ENCODE peak calls at places on chromosomes 13 and 19, in five cellular contexts. N, H, X, W and P are unnamed samples.

GRCh38 chr13:26967119-26968038 is 204.2 kb downstream of the USP12 start:
- DNase-seq in N (no peak), H (no peak), X (peak), W (no peak), P (no peak)

GRCh38 chr19:13843104-13843921 is 33.6 kb upstream of the NANOS3 start:
- DNase-seq in N (peak), H (no peak), X (peak), W (no peak), P (no peak)

GRCh38 chr19:2426661-2427322 is 594 bp downstream of the TIMM13 start:
- DNase-seq in N (peak), H (peak), X (peak), W (no peak), P (peak)

GRCh38 chr13:97359181-97360057 is 74.5 kb upstream of the RAP2A start:
- DNase-seq in N (peak), H (peak), X (peak), W (no peak), P (peak)

GRCh38 chr19:16938211-16938610 is 49.4 kb downstream of the F2RL3 start:
- DNase-seq in N (no peak), H (no peak), X (no peak), W (no peak), P (no peak)

GRCh38 chr13:28590450-28590849 is 68.5 kb upstream of the POMP start:
- DNase-seq in N (no peak), H (no peak), X (no peak), W (no peak), P (no peak)

GRCh38 chr19:9018163-9018875 is 8.1 kb upstream of the MUC16 start:
- DNase-seq in N (no peak), H (no peak), X (no peak), W (no peak), P (no peak)

GRCh38 chr13:53064721-53065120 is 36.1 kb downstream of the OLFM4 start:
- DNase-seq in N (no peak), H (no peak), X (peak), W (no peak), P (no peak)

GRCh38 chr13:20136781-20137703 is 23.8 kb downstream of the GJA3 start:
- DNase-seq in N (peak), H (peak), X (peak), W (peak), P (peak)

DNA sequence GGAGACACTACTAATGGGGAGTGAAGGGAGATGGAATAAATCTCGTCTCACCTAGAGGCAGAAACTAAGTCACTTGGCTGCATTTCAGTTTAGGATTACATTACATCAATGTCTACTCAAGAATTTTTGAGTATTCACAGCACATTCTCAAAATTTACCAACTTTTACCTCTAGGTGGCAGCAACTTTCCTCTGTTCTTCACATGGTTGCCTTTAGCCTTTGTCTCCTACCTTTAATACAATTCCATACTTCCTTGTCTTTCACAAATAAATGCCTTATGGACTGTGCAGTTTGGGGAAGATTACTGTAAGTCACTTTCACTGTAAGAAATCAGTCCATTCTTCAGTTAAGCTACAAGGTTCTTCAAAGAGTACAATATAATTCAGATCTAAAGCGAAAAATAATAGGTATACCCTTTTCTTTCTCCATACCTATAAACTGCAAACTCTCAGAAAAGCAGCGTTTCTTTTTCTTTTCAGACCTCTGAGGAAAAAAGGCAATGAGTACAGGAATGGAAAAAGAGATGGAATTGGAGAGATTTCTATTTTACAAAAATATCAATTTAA is 379.4 kb downstream of the KLF12 start:
- DNase-seq in N (no peak), H (peak), X (peak), W (no peak), P (peak)
- TF ChIP-seq CTCF in N (peak), H (peak), X (peak), W (peak), P (peak)

DNA sequence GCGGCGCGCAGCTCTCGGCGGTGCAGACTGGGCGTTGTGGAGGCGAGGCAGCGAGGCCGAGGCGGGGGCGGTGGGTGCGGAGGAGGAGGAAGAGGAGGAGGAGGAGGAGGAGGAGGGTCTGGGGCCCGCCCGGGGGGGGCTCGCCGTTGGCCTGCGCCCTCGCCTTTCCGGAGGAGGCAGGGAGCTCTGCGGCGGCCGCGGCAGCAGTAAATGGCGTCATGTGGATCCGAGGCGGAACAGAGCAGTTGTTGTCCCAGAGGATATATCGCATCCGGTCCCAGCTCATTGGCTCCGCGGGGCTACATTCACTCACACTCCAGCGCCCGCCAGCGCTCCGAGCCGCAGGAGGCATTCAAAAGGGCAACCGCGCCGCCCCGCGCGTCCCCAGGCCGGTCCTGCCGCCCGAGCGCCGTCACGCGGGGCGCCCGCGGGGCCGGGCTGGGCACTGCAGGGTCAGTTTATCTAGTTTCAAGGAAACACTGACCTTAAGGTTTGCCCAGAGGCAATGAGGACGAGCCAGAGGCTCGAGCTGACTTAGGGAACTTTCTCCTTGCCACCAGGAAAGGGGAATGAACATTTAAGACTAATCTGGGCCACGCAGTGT is at the start of gene SPRY2:
- DNase-seq in N (peak), H (peak), X (peak), W (peak), P (peak)
- TF ChIP-seq CTCF in N (peak), H (peak), X (peak), W (no peak), P (no peak)

DNA sequence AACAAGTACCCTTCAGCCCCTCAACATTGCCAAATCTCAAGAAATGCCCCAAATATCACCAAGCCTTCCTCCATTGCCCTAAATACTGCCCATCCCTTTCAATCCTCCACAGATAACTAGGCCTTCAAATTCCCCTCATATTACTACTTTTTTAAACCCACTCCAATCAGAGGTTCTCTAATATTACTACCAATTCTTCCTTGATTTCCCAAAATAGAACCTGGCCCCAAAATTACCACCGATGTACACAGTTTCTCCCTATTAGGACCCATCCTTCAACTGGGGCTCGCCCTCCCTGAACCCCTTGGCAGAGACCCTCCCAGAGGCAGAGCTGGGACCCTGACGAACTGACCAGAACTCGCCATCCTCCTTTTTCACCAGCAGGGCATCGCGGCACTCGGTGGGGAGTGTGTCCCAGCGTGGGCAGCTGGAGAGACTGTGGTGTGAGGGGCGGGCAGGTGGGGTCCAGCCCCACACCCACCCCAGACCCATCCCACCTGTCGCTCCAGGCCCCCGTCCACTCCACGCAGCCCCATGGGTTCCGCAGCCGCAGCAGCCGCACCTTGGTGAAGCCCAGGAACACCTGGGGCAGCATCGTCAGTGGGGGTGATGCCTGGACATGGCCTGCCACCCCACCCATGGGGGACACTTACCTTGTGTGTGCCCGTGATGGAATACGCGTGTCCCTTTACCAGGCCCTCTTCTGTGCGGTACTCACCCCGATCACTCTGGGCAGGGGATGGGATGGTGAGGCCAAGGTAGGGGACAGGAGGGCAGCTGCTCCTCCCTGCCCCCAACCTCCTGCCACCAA is 6.1 kb downstream of the CAPN12 start:
- DNase-seq in N (no peak), H (no peak), X (no peak), W (no peak), P (no peak)
- TF ChIP-seq CTCF in N (no peak), H (no peak), X (no peak), W (no peak), P (no peak)

GRCh38 chr13:82739881-82740280 is 1142.4 kb downstream of the SLITRK1 start:
- DNase-seq in N (no peak), H (no peak), X (no peak), W (no peak), P (no peak)
- TF ChIP-seq CTCF in N (no peak), H (no peak), X (no peak), W (no peak), P (no peak)

DNA sequence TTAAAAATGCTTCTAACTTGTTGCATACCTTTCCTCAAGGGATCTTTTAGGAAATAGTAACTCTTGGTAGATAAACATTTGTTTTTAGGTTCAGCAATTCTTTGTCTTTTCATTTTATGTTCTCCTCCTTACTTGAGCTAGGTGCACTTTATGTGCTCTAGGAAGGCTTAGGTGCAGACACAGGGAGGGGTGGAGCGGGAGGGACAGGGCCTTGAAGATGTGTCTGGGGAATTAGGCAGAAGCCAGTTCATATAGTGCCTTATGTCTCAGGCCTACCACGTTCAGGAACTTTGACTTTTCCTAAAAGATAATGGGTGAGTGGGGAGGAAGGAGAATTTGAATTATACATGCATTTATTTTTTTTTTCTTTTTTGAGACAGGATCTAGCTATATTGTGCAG is 37.7 kb downstream of the IRS2 start:
- DNase-seq in N (no peak), H (no peak), X (no peak), W (no peak), P (no peak)
- TF ChIP-seq CTCF in N (no peak), H (no peak), X (no peak), W (no peak), P (no peak)

GRCh38 chr13:112958127-112958989 is 10.7 kb upstream of the MCF2L start:
- DNase-seq in N (no peak), H (no peak), X (no peak), W (no peak), P (no peak)

GRCh38 chr13:112955956-112956355 is 13.1 kb upstream of the MCF2L start:
- DNase-seq in N (peak), H (no peak), X (no peak), W (no peak), P (no peak)

GRCh38 chr13:112955271-112955937 is 13.6 kb upstream of the MCF2L start:
- DNase-seq in N (peak), H (no peak), X (no peak), W (no peak), P (no peak)

GRCh38 chr13:112957295-112957677 is 11.7 kb upstream of the MCF2L start:
- DNase-seq in N (no peak), H (no peak), X (no peak), W (no peak), P (no peak)

GRCh38 chr13:112956516-112957294 is 12.3 kb upstream of the MCF2L start:
- DNase-seq in N (peak), H (no peak), X (no peak), W (no peak), P (no peak)
- TF ChIP-seq CTCF in N (no peak), H (no peak), X (no peak), W (no peak), P (no peak)

GRCh38 chr13:100987993-100988392 is 313.4 kb upstream of the TMTC4 start:
- DNase-seq in N (no peak), H (no peak), X (no peak), W (no peak), P (no peak)
- TF ChIP-seq CTCF in N (no peak), H (peak), X (peak), W (no peak), P (peak)

GRCh38 chr19:56310462-56310861 is 4.2 kb downstream of the ZSCAN5A start:
- DNase-seq in N (no peak), H (no peak), X (no peak), W (no peak), P (no peak)

GRCh38 chr19:56312787-56313343 is 1.8 kb downstream of the ZSCAN5A start:
- DNase-seq in N (no peak), H (no peak), X (no peak), W (no peak), P (no peak)

GRCh38 chr19:56312337-56312736 is 2.3 kb downstream of the ZSCAN5A start:
- DNase-seq in N (no peak), H (no peak), X (no peak), W (no peak), P (no peak)

GRCh38 chr19:56308792-56309191 is 5.8 kb downstream of the ZSCAN5A start:
- DNase-seq in N (no peak), H (no peak), X (no peak), W (no peak), P (no peak)

DNA sequence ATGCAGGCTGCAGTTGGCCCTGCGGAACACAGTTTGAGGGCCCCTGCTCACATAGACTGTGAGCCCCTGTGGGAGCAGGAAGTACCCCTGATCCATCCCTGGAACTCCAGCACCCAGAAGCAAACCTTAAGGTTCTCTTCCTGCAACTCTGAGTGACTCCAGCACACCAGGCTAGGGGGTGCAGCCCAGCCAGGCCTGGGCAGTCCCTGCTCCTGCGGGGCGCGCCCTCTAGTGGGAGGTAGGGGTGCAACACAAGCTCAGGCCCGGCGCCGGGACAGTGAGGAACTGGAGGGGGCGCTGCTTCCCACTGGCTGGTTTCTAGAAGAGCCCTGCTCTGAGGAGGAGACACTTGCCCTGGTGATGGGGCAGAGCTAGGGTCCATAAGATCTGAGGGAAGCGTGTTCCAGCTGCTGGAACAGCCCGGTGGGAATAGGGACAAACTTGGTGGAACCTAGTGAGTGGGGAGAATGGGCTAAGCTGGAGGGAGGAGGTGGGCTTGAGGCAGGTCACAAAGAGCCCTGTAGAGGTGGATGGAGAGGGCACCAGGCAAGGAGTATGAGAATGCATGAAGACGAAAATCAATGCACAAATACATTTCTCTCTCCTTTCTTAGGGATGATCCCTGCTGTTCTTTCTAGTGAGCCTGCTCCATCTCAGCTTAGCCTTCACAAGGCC is 5.0 kb downstream of the ZSCAN5A start:
- DNase-seq in N (peak), H (peak), X (peak), W (peak), P (peak)
- TF ChIP-seq CTCF in N (peak), H (peak), X (peak), W (peak), P (peak)

GRCh38 chr13:50805805-50806204 is 37.7 kb downstream of the DLEU7 start:
- DNase-seq in N (no peak), H (no peak), X (no peak), W (no peak), P (no peak)
- TF ChIP-seq CTCF in N (no peak), H (no peak), X (peak), W (no peak), P (no peak)